ENCODE peak calls at places on chromosomes 16 and 17, in five cellular contexts. C, W, U, O and T are unnamed samples.

GRCh38 chr16:67873435-67874146 is 739 bp downstream of the EDC4 start:
- DNase-seq in C (no peak), W (peak; percentile 16), O (no peak), U (no peak), T (no peak)

GRCh38 chr16:73558219-73558618 is 510.3 kb upstream of the ZFHX3 start:
- DNase-seq in U (no peak), C (no peak), W (no peak), O (no peak), T (no peak)

GRCh38 chr17:52178013-52178412 is 19.5 kb upstream of the CA10 start:
- DNase-seq in U (no peak), O (no peak), W (no peak), C (no peak), T (no peak)

GRCh38 chr17:28743243-28744103 is at the start of gene TRAF4:
- DNase-seq in C (peak; percentile 80), W (peak; percentile 83), O (peak; percentile 67), U (peak; percentile 86), T (peak; percentile 93)

GRCh38 chr16:28984619-28985135 is at the start of gene LAT:
- DNase-seq in U (no peak), W (no peak), C (no peak), O (peak; percentile 77), T (no peak)

GRCh38 chr16:67312450-67313118 is 14.0 kb downstream of the KCTD19 start:
- DNase-seq in U (no peak), O (no peak), W (peak; percentile 10), C (no peak), T (no peak)

GRCh38 chr16:3012246-3012645 is 477 bp upstream of the CLDN9 start:
- DNase-seq in W (no peak), O (no peak), U (peak; percentile 67), C (no peak), T (no peak)

GRCh38 chr17:74386397-74386796 is 19.1 kb downstream of the GPR142 start:
- DNase-seq in C (no peak), U (no peak), O (no peak), W (peak; percentile 5), T (no peak)

GRCh38 chr16:85418978-85419491 is 194.1 kb upstream of the GSE1 start:
- DNase-seq in C (peak; percentile 11), O (no peak), W (no peak), U (no peak), T (no peak)

GRCh38 chr17:81380682-81381518 is 14.4 kb upstream of the BAHCC1 start:
- DNase-seq in U (no peak), C (no peak), W (no peak), O (no peak), T (no peak)

GRCh38 chr16:3953728-3954410 is 73.4 kb upstream of the CREBBP start:
- DNase-seq in W (no peak), U (no peak), C (no peak), O (no peak), T (no peak)

GRCh38 chr17:13631541-13631940 is 29.8 kb upstream of the HS3ST3A1 start:
- DNase-seq in C (no peak), O (no peak), U (no peak), W (peak; percentile 9), T (no peak)

GRCh38 chr16:7650446-7650845 is 317.8 kb downstream of the RBFOX1 start:
- DNase-seq in O (no peak), W (no peak), C (no peak), U (no peak), T (peak; percentile 64)

GRCh38 chr16:50848755-50849514 is 107.0 kb downstream of the CYLD start:
- DNase-seq in C (no peak), U (no peak), O (no peak), W (no peak), T (no peak)

GRCh38 chr17:80030730-80031410 is 4.8 kb downstream of the TBC1D16 start:
- DNase-seq in W (no peak), U (peak; percentile 98), O (no peak), C (no peak), T (no peak)

GRCh38 chr17:81706757-81707624 is 3.8 kb downstream of the MRPL12 start:
- DNase-seq in O (no peak), U (no peak), W (no peak), C (no peak), T (no peak)

GRCh38 chr17:46273541-46274236 is 21.2 kb upstream of the LRRC37A start:
- DNase-seq in W (no peak), O (no peak), U (no peak), C (no peak), T (no peak)

GRCh38 chr17:70137451-70138230 is 31.7 kb upstream of the KCNJ2 start:
- DNase-seq in W (peak; percentile 95), O (no peak), C (no peak), U (peak; percentile 45), T (peak; percentile 29)

GRCh38 chr17:50764860-50765259 is 2.5 kb downstream of the ANKRD40CL start:
- DNase-seq in U (no peak), C (no peak), W (no peak), O (no peak), T (no peak)

GRCh38 chr16:69316595-69317034 is 5.5 kb downstream of the VPS4A start:
- DNase-seq in W (no peak), U (peak; percentile 90), C (no peak), O (no peak), T (no peak)

GRCh38 chr16:67246081-67246944 is 968 bp downstream of the FHOD1 start:
- DNase-seq in C (peak; percentile 87), O (peak; percentile 34), U (peak; percentile 97), W (peak; percentile 85), T (peak; percentile 95)

GRCh38 chr16:2841606-2842339 is 11.7 kb downstream of the ZG16B start:
- DNase-seq in C (no peak), W (no peak), O (no peak), U (no peak), T (no peak)

GRCh38 chr16:67294927-67295326 is 15.6 kb downstream of the PLEKHG4 start:
- DNase-seq in C (no peak), O (no peak), U (no peak), W (no peak), T (no peak)

GRCh38 chr16:81574168-81574567 is 129.6 kb downstream of the CMIP start:
- DNase-seq in O (no peak), C (no peak), U (peak; percentile 44), W (no peak), T (no peak)

GRCh38 chr17:3626831-3627565 is 9.1 kb downstream of the SHPK start:
- DNase-seq in C (no peak), U (no peak), W (peak; percentile 9), O (no peak), T (no peak)

GRCh38 chr17:80987941-80988461 is 3.6 kb upstream of the CHMP6 start:
- DNase-seq in C (peak; percentile 16), O (no peak), W (no peak), U (peak; percentile 12), T (no peak)

GRCh38 chr16:9647981-9648701 is 534.1 kb downstream of the GRIN2A start:
- DNase-seq in W (peak; percentile 45), C (no peak), U (peak; percentile 23), O (no peak), T (peak; percentile 42)

GRCh38 chr16:68116256-68116853 is 31.2 kb downstream of the NFATC3 start:
- DNase-seq in O (no peak), U (no peak), W (peak; percentile 64), C (no peak), T (peak; percentile 39)

GRCh38 chr17:81656835-81657234 is 493 bp upstream of the PDE6G start:
- DNase-seq in W (no peak), O (no peak), U (no peak), C (no peak), T (no peak)

DNA sequence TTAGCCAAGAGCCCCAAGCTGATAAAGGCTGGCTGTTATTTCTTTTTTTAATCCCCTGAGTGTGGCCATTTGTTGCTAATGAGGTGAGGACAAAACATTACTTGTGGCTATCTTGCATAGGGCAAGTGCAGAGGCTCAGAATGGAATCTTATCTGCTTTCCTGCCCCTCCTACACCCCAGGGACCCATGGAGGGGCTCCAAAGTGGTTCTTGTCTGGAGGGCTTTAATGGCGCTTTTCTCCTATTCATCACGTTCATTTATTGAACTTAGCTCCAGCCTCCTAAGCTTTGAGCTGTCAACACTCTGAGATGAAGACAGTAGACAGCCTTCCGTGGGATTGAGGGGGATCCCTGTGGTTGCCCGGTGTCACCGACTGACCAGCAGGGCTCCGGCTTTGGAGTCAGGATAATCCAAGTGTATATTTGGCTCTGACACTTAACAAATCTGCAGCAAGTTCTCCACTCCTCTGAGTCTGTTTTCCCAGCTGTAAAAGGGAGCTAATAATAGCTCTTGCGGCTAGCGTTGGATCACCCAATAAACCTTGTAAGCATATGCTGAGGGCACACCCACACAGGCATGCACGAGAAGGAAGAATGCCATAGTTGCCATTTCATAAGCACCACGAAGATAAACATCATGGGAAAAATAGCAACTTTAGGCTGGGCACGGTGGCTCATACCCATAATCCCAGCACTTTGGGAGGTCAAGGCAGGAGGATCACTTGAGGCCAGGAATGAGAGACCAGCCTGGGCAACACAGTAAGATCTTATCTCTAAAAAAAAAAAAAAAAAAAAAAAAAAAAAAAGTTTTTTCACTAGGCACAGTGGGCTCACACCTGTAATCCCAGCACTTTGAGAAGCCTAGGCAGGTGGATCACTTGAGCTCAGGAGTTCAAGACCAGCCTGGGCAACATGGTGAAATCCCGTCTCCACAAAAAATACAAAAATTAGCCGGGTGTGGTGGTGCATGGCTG is 44.8 kb downstream of the MYH11 start:
- DNase-seq in W (peak; percentile 87), O (no peak), C (no peak), U (peak; percentile 71), T (no peak)
- H3K4me3 ChIP-seq in W (no peak overlapping the region), O (no peak overlapping the region), C (no peak overlapping the region), U (no peak overlapping the region), T (no peak overlapping the region)

DNA sequence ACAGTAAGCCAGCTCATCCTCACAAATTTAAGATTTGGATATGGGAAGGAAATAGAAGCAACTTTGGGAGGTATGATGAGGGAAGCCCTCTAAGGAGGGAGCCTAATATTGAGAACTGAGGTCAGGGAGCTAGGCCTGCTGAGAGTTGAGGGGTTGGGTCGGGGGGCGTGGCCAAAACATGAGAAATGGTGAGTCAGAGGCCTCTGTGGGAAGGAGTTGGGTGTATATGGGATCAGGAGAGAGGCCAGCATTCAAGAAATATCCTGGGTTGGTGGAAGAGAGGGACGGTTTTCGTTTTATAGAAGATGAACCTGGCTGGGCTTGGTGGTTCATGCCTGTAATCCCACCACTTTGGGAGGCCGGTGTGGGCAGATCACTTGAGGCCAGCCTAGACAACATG is 48.4 kb downstream of the CLEC16A start:
- DNase-seq in O (no peak), U (no peak), C (no peak), W (peak; percentile 85), T (peak; percentile 23)
- H3K4me3 ChIP-seq in O (no peak overlapping the region), U (no peak overlapping the region), C (no peak overlapping the region), W (no peak overlapping the region), T (no peak overlapping the region)

GRCh38 chr16:31330553-31330890 is 24.5 kb upstream of the ITGAX start:
- DNase-seq in W (no peak), C (no peak), U (no peak), O (no peak), T (no peak)

GRCh38 chr16:31331141-31331764 is 23.7 kb upstream of the ITGAX start:
- DNase-seq in W (no peak), C (no peak), U (no peak), O (no peak), T (no peak)

GRCh38 chr16:31333686-31334649 is 21.0 kb upstream of the ITGAX start:
- DNase-seq in W (peak; percentile 7), U (peak; percentile 39), C (no peak), O (peak; percentile 29), T (peak; percentile 25)

GRCh38 chr16:31331807-31332301 is 23.1 kb upstream of the ITGAX start:
- DNase-seq in C (no peak), U (no peak), O (no peak), W (no peak), T (no peak)

GRCh38 chr16:31332544-31332943 is 22.4 kb upstream of the ITGAX start:
- DNase-seq in W (no peak), U (no peak), O (no peak), C (no peak), T (no peak)
- H3K4me3 ChIP-seq in W (no peak overlapping the region), U (no peak overlapping the region), O (no peak overlapping the region), C (no peak overlapping the region), T (no peak overlapping the region)

GRCh38 chr16:57144027-57144426 is 41.8 kb downstream of the PSME3IP1 start:
- DNase-seq in O (no peak), W (no peak), U (no peak), C (no peak), T (no peak)
- H3K4me3 ChIP-seq in O (no peak overlapping the region), W (no peak overlapping the region), U (no peak overlapping the region), C (no peak overlapping the region), T (no peak overlapping the region)